ENCODE peak calls at places on chromosome 19, in six cellular contexts. One of them, this sample, is unnamed.

GRCh38 chr19:2398735-2399305 is 28.6 kb downstream of the TIMM13 start:
- DNase-seq in esophagus squamous epithelium: no peak
- DNase-seq in Panc1: no peak
- DNase-seq in OCI-LY7: no peak
- DNase-seq in pancreas: no peak
- DNase-seq in PC-3: no peak
- DNase-seq in this sample: no peak

GRCh38 chr19:55341191-55342043 is 1.7 kb downstream of the KMT5C start:
- DNase-seq in pancreas: peak; percentile 87
- DNase-seq in Panc1: no peak
- DNase-seq in PC-3: peak; percentile 62
- DNase-seq in esophagus squamous epithelium: no peak
- DNase-seq in OCI-LY7: peak; percentile 55
- DNase-seq in this sample: peak; percentile 79

GRCh38 chr19:19053508-19054314 is 10.1 kb upstream of the SLC25A42 start:
- DNase-seq in esophagus squamous epithelium: no peak
- DNase-seq in Panc1: no peak
- DNase-seq in pancreas: peak; percentile 76
- DNase-seq in PC-3: peak; percentile 36
- DNase-seq in OCI-LY7: peak; percentile 69
- DNase-seq in this sample: peak; percentile 56

GRCh38 chr19:43651758-43652545 is 12.3 kb upstream of the CADM4 start:
- DNase-seq in Panc1: peak; percentile 22
- DNase-seq in pancreas: peak; percentile 74
- DNase-seq in OCI-LY7: peak; percentile 79
- DNase-seq in PC-3: peak; percentile 59
- DNase-seq in esophagus squamous epithelium: no peak
- DNase-seq in this sample: peak; percentile 79

GRCh38 chr19:15456871-15457700 is 7.3 kb downstream of the RASAL3 start:
- DNase-seq in esophagus squamous epithelium: no peak
- DNase-seq in Panc1: no peak
- DNase-seq in OCI-LY7: peak; percentile 42
- DNase-seq in pancreas: peak; percentile 74
- DNase-seq in PC-3: peak; percentile 61
- DNase-seq in this sample: peak; percentile 45

GRCh38 chr19:1851581-1852293 is 3.5 kb upstream of the REXO1 start:
- DNase-seq in PC-3: no peak
- DNase-seq in Panc1: no peak
- DNase-seq in OCI-LY7: no peak
- DNase-seq in pancreas: peak; percentile 76
- DNase-seq in esophagus squamous epithelium: no peak
- DNase-seq in this sample: no peak

GRCh38 chr19:342801-343421 is 1.7 kb downstream of the MIER2 start:
- DNase-seq in Panc1: no peak
- DNase-seq in esophagus squamous epithelium: no peak
- DNase-seq in PC-3: peak; percentile 82
- DNase-seq in pancreas: no peak
- DNase-seq in OCI-LY7: no peak
- DNase-seq in this sample: peak; percentile 41

GRCh38 chr19:46542428-46543230 is 47.0 kb upstream of the PNMA8B start:
- DNase-seq in esophagus squamous epithelium: peak; percentile 64
- DNase-seq in OCI-LY7: peak; percentile 88
- DNase-seq in Panc1: peak; percentile 51
- DNase-seq in pancreas: peak; percentile 93
- DNase-seq in PC-3: peak; percentile 89
- DNase-seq in this sample: peak; percentile 86

GRCh38 chr19:39446365-39447084 is 1.1 kb downstream of the SUPT5H start:
- DNase-seq in Panc1: no peak
- DNase-seq in esophagus squamous epithelium: no peak
- DNase-seq in pancreas: no peak
- DNase-seq in PC-3: no peak
- DNase-seq in OCI-LY7: no peak
- DNase-seq in this sample: no peak

GRCh38 chr19:30046522-30046921 is 104.5 kb downstream of the URI1 start:
- DNase-seq in OCI-LY7: peak; percentile 26
- DNase-seq in esophagus squamous epithelium: no peak
- DNase-seq in pancreas: no peak
- DNase-seq in PC-3: peak; percentile 36
- DNase-seq in Panc1: peak; percentile 4
- DNase-seq in this sample: no peak

GRCh38 chr19:44718441-44719261 is 19.7 kb downstream of the CEACAM16 start:
- DNase-seq in esophagus squamous epithelium: no peak
- DNase-seq in OCI-LY7: no peak
- DNase-seq in Panc1: no peak
- DNase-seq in pancreas: peak; percentile 94
- DNase-seq in PC-3: peak; percentile 61
- DNase-seq in this sample: peak; percentile 41

GRCh38 chr19:17553256-17553655 is 2.2 kb upstream of the COLGALT1 start:
- DNase-seq in OCI-LY7: no peak
- DNase-seq in PC-3: peak; percentile 80
- DNase-seq in esophagus squamous epithelium: no peak
- DNase-seq in pancreas: no peak
- DNase-seq in Panc1: no peak
- DNase-seq in this sample: no peak

GRCh38 chr19:44313231-44313630 is 8.4 kb upstream of the ZNF235 start:
- DNase-seq in PC-3: no peak
- DNase-seq in Panc1: no peak
- DNase-seq in pancreas: no peak
- DNase-seq in OCI-LY7: no peak
- DNase-seq in esophagus squamous epithelium: no peak
- DNase-seq in this sample: no peak

GRCh38 chr19:55691561-55692481 is 16.8 kb downstream of the EPN1 start:
- DNase-seq in Panc1: no peak
- DNase-seq in OCI-LY7: no peak
- DNase-seq in PC-3: no peak
- DNase-seq in esophagus squamous epithelium: no peak
- DNase-seq in pancreas: peak; percentile 72
- DNase-seq in this sample: no peak

GRCh38 chr19:8307400-8307964 is 676 bp downstream of the CD320 start:
- DNase-seq in PC-3: peak; percentile 42
- DNase-seq in pancreas: peak; percentile 49
- DNase-seq in esophagus squamous epithelium: no peak
- DNase-seq in OCI-LY7: peak; percentile 37
- DNase-seq in Panc1: no peak
- DNase-seq in this sample: no peak

GRCh38 chr19:58243351-58243750 is 14.6 kb downstream of the ZNF544 start:
- DNase-seq in OCI-LY7: no peak
- DNase-seq in Panc1: no peak
- DNase-seq in pancreas: no peak
- DNase-seq in esophagus squamous epithelium: no peak
- DNase-seq in PC-3: no peak
- DNase-seq in this sample: no peak

GRCh38 chr19:43362179-43362578 is 8.7 kb downstream of the CD177 start:
- DNase-seq in Panc1: no peak
- DNase-seq in pancreas: no peak
- DNase-seq in esophagus squamous epithelium: no peak
- DNase-seq in OCI-LY7: no peak
- DNase-seq in PC-3: no peak
- DNase-seq in this sample: no peak

GRCh38 chr19:45767410-45767880 is 1.6 kb downstream of the SIX5 start:
- DNase-seq in OCI-LY7: no peak
- DNase-seq in PC-3: peak; percentile 75
- DNase-seq in pancreas: peak; percentile 95
- DNase-seq in Panc1: no peak
- DNase-seq in esophagus squamous epithelium: no peak
- DNase-seq in this sample: peak; percentile 73

GRCh38 chr19:33063356-33064116 is 1.2 kb downstream of the RHPN2 start:
- DNase-seq in OCI-LY7: peak; percentile 13
- DNase-seq in pancreas: no peak
- DNase-seq in PC-3: peak; percentile 43
- DNase-seq in Panc1: no peak
- DNase-seq in esophagus squamous epithelium: no peak
- DNase-seq in this sample: peak; percentile 67

GRCh38 chr19:12866416-12867119 is 14.7 kb downstream of the DNASE2 start:
- DNase-seq in OCI-LY7: no peak
- DNase-seq in esophagus squamous epithelium: no peak
- DNase-seq in Panc1: no peak
- DNase-seq in PC-3: no peak
- DNase-seq in pancreas: no peak
- DNase-seq in this sample: no peak

GRCh38 chr19:47272448-47273312 is 2.0 kb upstream of the INAFM1 start:
- DNase-seq in Panc1: no peak
- DNase-seq in PC-3: peak; percentile 7
- DNase-seq in pancreas: no peak
- DNase-seq in OCI-LY7: no peak
- DNase-seq in esophagus squamous epithelium: no peak
- DNase-seq in this sample: no peak

GRCh38 chr19:41447732-41448332 is 4.9 kb downstream of the ERICH4 start:
- DNase-seq in pancreas: no peak
- DNase-seq in Panc1: no peak
- DNase-seq in PC-3: no peak
- DNase-seq in esophagus squamous epithelium: no peak
- DNase-seq in OCI-LY7: no peak
- DNase-seq in this sample: no peak
- TF ChIP-seq CTCF in pancreas: no peak
- TF ChIP-seq CTCF in Panc1: peak; percentile 18
- TF ChIP-seq CTCF in PC-3: peak; percentile 17
- TF ChIP-seq CTCF in esophagus squamous epithelium: no peak
- TF ChIP-seq CTCF in OCI-LY7: peak; percentile 56
- TF ChIP-seq CTCF in this sample: no peak

GRCh38 chr19:38385057-38385803 is 2.6 kb downstream of the GGN start:
- DNase-seq in esophagus squamous epithelium: no peak
- DNase-seq in OCI-LY7: no peak
- DNase-seq in Panc1: no peak
- DNase-seq in pancreas: peak; percentile 80
- DNase-seq in PC-3: no peak
- DNase-seq in this sample: no peak

GRCh38 chr19:38383743-38384142 is 4.1 kb downstream of the GGN start:
- DNase-seq in PC-3: no peak
- DNase-seq in OCI-LY7: no peak
- DNase-seq in Panc1: no peak
- DNase-seq in esophagus squamous epithelium: no peak
- DNase-seq in pancreas: no peak
- DNase-seq in this sample: no peak

GRCh38 chr19:38385804-38386257 is 2.0 kb downstream of the GGN start:
- DNase-seq in esophagus squamous epithelium: no peak
- DNase-seq in pancreas: peak; percentile 67
- DNase-seq in OCI-LY7: no peak
- DNase-seq in Panc1: no peak
- DNase-seq in PC-3: no peak
- DNase-seq in this sample: no peak

GRCh38 chr19:38383184-38383583 is 4.7 kb downstream of the GGN start:
- DNase-seq in pancreas: no peak
- DNase-seq in esophagus squamous epithelium: no peak
- DNase-seq in PC-3: no peak
- DNase-seq in Panc1: no peak
- DNase-seq in OCI-LY7: no peak
- DNase-seq in this sample: no peak

GRCh38 chr19:38384209-38385027 is 3.4 kb downstream of the GGN start:
- DNase-seq in pancreas: no peak
- DNase-seq in OCI-LY7: peak; percentile 25
- DNase-seq in esophagus squamous epithelium: no peak
- DNase-seq in PC-3: peak; percentile 19
- DNase-seq in Panc1: no peak
- DNase-seq in this sample: no peak
- TF ChIP-seq CTCF in pancreas: no peak
- TF ChIP-seq CTCF in OCI-LY7: peak; percentile 65
- TF ChIP-seq CTCF in esophagus squamous epithelium: no peak
- TF ChIP-seq CTCF in PC-3: peak; percentile 43
- TF ChIP-seq CTCF in Panc1: peak; percentile 92
- TF ChIP-seq CTCF in this sample: peak; percentile 52

GRCh38 chr19:51931921-51932320 is 4.6 kb downstream of the ZNF613 start:
- DNase-seq in Panc1: no peak
- DNase-seq in OCI-LY7: no peak
- DNase-seq in esophagus squamous epithelium: no peak
- DNase-seq in PC-3: no peak
- DNase-seq in pancreas: no peak
- DNase-seq in this sample: no peak
- TF ChIP-seq CTCF in Panc1: no peak
- TF ChIP-seq CTCF in OCI-LY7: no peak
- TF ChIP-seq CTCF in esophagus squamous epithelium: no peak
- TF ChIP-seq CTCF in PC-3: no peak
- TF ChIP-seq CTCF in pancreas: no peak
- TF ChIP-seq CTCF in this sample: no peak

GRCh38 chr19:31676271-31677004 is 327.2 kb upstream of the TSHZ3 start:
- DNase-seq in OCI-LY7: peak; percentile 3
- DNase-seq in Panc1: no peak
- DNase-seq in PC-3: no peak
- DNase-seq in esophagus squamous epithelium: no peak
- DNase-seq in pancreas: no peak
- DNase-seq in this sample: no peak
- TF ChIP-seq CTCF in OCI-LY7: peak; percentile 47
- TF ChIP-seq CTCF in Panc1: peak; percentile 71
- TF ChIP-seq CTCF in PC-3: no peak
- TF ChIP-seq CTCF in esophagus squamous epithelium: no peak
- TF ChIP-seq CTCF in pancreas: no peak
- TF ChIP-seq CTCF in this sample: no peak

This sample was measured in Calu3.